ENCODE peak calls at places on chromosomes 12 and 14, in ten cellular contexts. One of them, this sample, is unnamed.

GRCh38 chr14:77139540-77140342 is 1.9 kb downstream of the ZDHHC22 start:
- DNase-seq in endothelial cell of umbilical vein: no peak
- DNase-seq in activated B cell treated with CpG ODN at 0.5 μM for 24 hours: peak; percentile 56
- DNase-seq in fibroblast of lung: no peak
- DNase-seq in nephron progenitor cell: peak; percentile 84
- DNase-seq in NB4: peak; percentile 74
- DNase-seq in cardiac fibroblast: no peak
- DNase-seq in RWPE1: peak; percentile 41
- DNase-seq in CD8-positive, alpha-beta T cell: peak; percentile 38
- DNase-seq in bronchial epithelial cell: no peak
- DNase-seq in this sample: no peak

GRCh38 chr14:21087294-21088091 is 11.0 kb downstream of the ZNF219 start:
- DNase-seq in fibroblast of lung: peak; percentile 96
- DNase-seq in bronchial epithelial cell: peak; percentile 84
- DNase-seq in RWPE1: no peak
- DNase-seq in cardiac fibroblast: peak; percentile 95
- DNase-seq in activated B cell treated with CpG ODN at 0.5 μM for 24 hours: no peak
- DNase-seq in nephron progenitor cell: no peak
- DNase-seq in endothelial cell of umbilical vein: peak; percentile 85
- DNase-seq in NB4: peak; percentile 69
- DNase-seq in CD8-positive, alpha-beta T cell: peak; percentile 75
- DNase-seq in this sample: peak; percentile 90

GRCh38 chr12:53034459-53034858 is 15.4 kb upstream of the TNS2 start:
- DNase-seq in cardiac fibroblast: no peak
- DNase-seq in RWPE1: no peak
- DNase-seq in CD8-positive, alpha-beta T cell: no peak
- DNase-seq in endothelial cell of umbilical vein: no peak
- DNase-seq in NB4: peak; percentile 62
- DNase-seq in nephron progenitor cell: no peak
- DNase-seq in bronchial epithelial cell: no peak
- DNase-seq in fibroblast of lung: no peak
- DNase-seq in activated B cell treated with CpG ODN at 0.5 μM for 24 hours: no peak
- DNase-seq in this sample: no peak

GRCh38 chr12:8773456-8773855 is 49.0 kb upstream of the A2ML1 start:
- DNase-seq in activated B cell treated with CpG ODN at 0.5 μM for 24 hours: no peak
- DNase-seq in cardiac fibroblast: no peak
- DNase-seq in nephron progenitor cell: peak; percentile 10
- DNase-seq in bronchial epithelial cell: no peak
- DNase-seq in NB4: peak; percentile 34
- DNase-seq in RWPE1: no peak
- DNase-seq in endothelial cell of umbilical vein: no peak
- DNase-seq in CD8-positive, alpha-beta T cell: no peak
- DNase-seq in fibroblast of lung: no peak
- DNase-seq in this sample: no peak

GRCh38 chr14:104133496-104133895 is 4.9 kb upstream of the KIF26A start:
- DNase-seq in fibroblast of lung: no peak
- DNase-seq in bronchial epithelial cell: no peak
- DNase-seq in activated B cell treated with CpG ODN at 0.5 μM for 24 hours: no peak
- DNase-seq in nephron progenitor cell: no peak
- DNase-seq in endothelial cell of umbilical vein: no peak
- DNase-seq in RWPE1: no peak
- DNase-seq in CD8-positive, alpha-beta T cell: no peak
- DNase-seq in cardiac fibroblast: no peak
- DNase-seq in NB4: no peak
- DNase-seq in this sample: no peak

GRCh38 chr12:19695244-19696098 is 256.2 kb downstream of the AEBP2 start:
- DNase-seq in endothelial cell of umbilical vein: peak; percentile 82
- DNase-seq in activated B cell treated with CpG ODN at 0.5 μM for 24 hours: no peak
- DNase-seq in RWPE1: no peak
- DNase-seq in bronchial epithelial cell: peak; percentile 27
- DNase-seq in nephron progenitor cell: no peak
- DNase-seq in fibroblast of lung: no peak
- DNase-seq in NB4: peak; percentile 49
- DNase-seq in CD8-positive, alpha-beta T cell: no peak
- DNase-seq in cardiac fibroblast: no peak
- DNase-seq in this sample: no peak

GRCh38 chr12:103854372-103854973 is 13.4 kb upstream of the NT5DC3 start:
- DNase-seq in nephron progenitor cell: no peak
- DNase-seq in CD8-positive, alpha-beta T cell: no peak
- DNase-seq in activated B cell treated with CpG ODN at 0.5 μM for 24 hours: no peak
- DNase-seq in cardiac fibroblast: no peak
- DNase-seq in NB4: no peak
- DNase-seq in endothelial cell of umbilical vein: no peak
- DNase-seq in fibroblast of lung: no peak
- DNase-seq in bronchial epithelial cell: no peak
- DNase-seq in RWPE1: no peak
- DNase-seq in this sample: no peak

GRCh38 chr12:96302706-96303310 is 97.4 kb downstream of the CDK17 start:
- DNase-seq in CD8-positive, alpha-beta T cell: no peak
- DNase-seq in fibroblast of lung: no peak
- DNase-seq in endothelial cell of umbilical vein: no peak
- DNase-seq in bronchial epithelial cell: no peak
- DNase-seq in cardiac fibroblast: no peak
- DNase-seq in activated B cell treated with CpG ODN at 0.5 μM for 24 hours: no peak
- DNase-seq in NB4: no peak
- DNase-seq in RWPE1: no peak
- DNase-seq in nephron progenitor cell: no peak
- DNase-seq in this sample: no peak

GRCh38 chr14:97116546-97116945 is 319.4 kb downstream of the VRK1 start:
- DNase-seq in NB4: no peak
- DNase-seq in bronchial epithelial cell: no peak
- DNase-seq in fibroblast of lung: no peak
- DNase-seq in CD8-positive, alpha-beta T cell: no peak
- DNase-seq in endothelial cell of umbilical vein: no peak
- DNase-seq in activated B cell treated with CpG ODN at 0.5 μM for 24 hours: no peak
- DNase-seq in nephron progenitor cell: no peak
- DNase-seq in RWPE1: no peak
- DNase-seq in cardiac fibroblast: no peak
- DNase-seq in this sample: no peak

GRCh38 chr14:97117693-97118092 is 320.5 kb downstream of the VRK1 start:
- DNase-seq in NB4: no peak
- DNase-seq in RWPE1: no peak
- DNase-seq in fibroblast of lung: no peak
- DNase-seq in endothelial cell of umbilical vein: no peak
- DNase-seq in cardiac fibroblast: no peak
- DNase-seq in bronchial epithelial cell: no peak
- DNase-seq in activated B cell treated with CpG ODN at 0.5 μM for 24 hours: no peak
- DNase-seq in CD8-positive, alpha-beta T cell: no peak
- DNase-seq in nephron progenitor cell: no peak
- DNase-seq in this sample: no peak

DNA sequence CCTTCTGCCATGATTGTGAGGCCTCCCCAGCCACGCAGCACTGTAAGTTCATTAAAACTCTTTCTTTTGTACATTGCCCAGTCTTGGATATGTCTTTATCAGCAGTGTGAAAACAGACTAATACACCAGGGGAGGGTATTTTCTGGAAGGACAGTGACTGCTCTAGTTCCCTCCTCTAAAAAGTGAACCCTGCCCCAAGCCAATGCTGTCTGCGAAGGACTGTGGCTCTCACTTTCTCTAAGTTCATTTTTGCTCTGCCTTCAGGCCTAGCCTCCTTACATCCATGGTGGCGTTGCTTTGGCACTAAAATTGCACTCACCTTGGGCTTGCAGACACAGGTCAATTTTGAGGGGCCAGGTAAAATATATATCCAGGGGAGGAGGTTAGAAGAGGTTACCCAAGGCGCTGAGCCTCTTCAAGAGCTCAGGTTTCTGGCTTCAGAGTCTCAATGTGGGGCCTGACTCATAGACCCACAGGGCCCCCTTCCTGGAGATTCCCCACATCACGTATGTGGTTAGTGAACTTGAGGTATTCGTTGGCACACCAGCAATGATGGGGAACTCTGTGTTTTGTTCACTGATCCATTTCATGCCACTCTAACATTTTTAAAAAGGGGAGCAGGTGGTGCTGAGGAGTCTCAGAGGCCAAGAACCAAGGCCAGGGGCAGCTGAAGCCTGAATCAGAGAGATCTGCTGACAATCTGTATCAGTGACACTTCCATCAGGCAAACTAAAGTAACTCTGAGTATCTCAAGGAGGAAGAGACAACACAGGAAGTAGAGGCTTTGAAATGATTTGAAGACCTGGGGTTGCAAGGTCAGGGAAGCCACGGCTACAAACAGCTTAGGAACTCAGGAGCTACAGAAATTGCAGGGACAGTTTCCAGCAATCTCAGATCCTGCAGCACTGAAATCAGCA is 323.3 kb downstream of the VRK1 start:
- DNase-seq in activated B cell treated with CpG ODN at 0.5 μM for 24 hours: no peak
- DNase-seq in endothelial cell of umbilical vein: no peak
- DNase-seq in RWPE1: no peak
- DNase-seq in CD8-positive, alpha-beta T cell: peak; percentile 32
- DNase-seq in cardiac fibroblast: no peak
- DNase-seq in bronchial epithelial cell: no peak
- DNase-seq in NB4: no peak
- DNase-seq in fibroblast of lung: no peak
- DNase-seq in nephron progenitor cell: no peak
- DNase-seq in this sample: no peak
- TF ChIP-seq CTCF in activated B cell treated with CpG ODN at 0.5 μM for 24 hours: no peak
- TF ChIP-seq CTCF in endothelial cell of umbilical vein: no peak
- TF ChIP-seq CTCF in RWPE1: no peak
- TF ChIP-seq CTCF in CD8-positive, alpha-beta T cell: no peak
- TF ChIP-seq CTCF in cardiac fibroblast: no peak
- TF ChIP-seq CTCF in bronchial epithelial cell: no peak
- TF ChIP-seq CTCF in NB4: no peak
- TF ChIP-seq CTCF in fibroblast of lung: no peak
- TF ChIP-seq CTCF in nephron progenitor cell: no peak
- TF ChIP-seq CTCF in this sample: no peak

DNA sequence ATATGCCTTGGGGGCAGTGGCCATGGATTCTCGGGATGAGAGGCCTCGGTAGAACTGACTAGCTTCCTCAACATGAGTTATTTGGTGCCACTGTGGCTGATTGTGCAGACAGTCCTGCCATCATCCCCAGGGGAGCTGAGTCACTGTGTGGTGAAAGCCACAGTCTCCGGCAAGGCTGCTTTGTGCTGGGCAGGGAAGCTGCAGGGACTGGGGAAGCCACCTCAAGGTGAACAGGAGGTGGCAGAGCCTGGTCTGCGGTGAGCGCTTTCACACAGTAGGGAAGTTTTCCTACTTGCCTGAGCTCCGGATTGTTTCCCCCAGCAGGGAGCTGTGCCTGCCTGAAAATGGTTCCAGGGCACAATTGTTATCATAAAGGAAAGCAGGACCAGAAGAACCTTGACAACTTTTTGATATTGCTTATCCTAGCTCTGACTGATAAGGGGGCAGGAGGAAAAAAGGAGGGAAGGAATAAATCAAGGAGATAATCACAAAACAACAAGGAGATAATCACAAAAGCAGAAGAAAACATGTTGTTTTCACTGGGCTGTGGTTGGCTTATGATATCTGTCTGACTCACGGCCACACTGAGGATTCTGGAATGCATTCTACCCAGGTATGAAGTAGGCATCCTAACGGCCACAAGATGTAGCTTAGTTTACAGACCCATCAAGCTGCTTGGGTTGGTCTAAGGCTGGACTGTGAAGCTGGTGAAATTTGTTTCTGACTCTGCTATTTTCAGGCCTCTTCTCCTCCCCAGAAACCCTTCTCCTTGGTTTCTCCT is 32.2 kb upstream of the GNG2 start:
- DNase-seq in endothelial cell of umbilical vein: no peak
- DNase-seq in cardiac fibroblast: no peak
- DNase-seq in activated B cell treated with CpG ODN at 0.5 μM for 24 hours: peak; percentile 64
- DNase-seq in CD8-positive, alpha-beta T cell: peak; percentile 69
- DNase-seq in RWPE1: peak; percentile 76
- DNase-seq in fibroblast of lung: peak; percentile 19
- DNase-seq in nephron progenitor cell: no peak
- DNase-seq in bronchial epithelial cell: peak; percentile 82
- DNase-seq in NB4: peak; percentile 97
- DNase-seq in this sample: no peak
- TF ChIP-seq CTCF in endothelial cell of umbilical vein: no peak
- TF ChIP-seq CTCF in cardiac fibroblast: no peak
- TF ChIP-seq CTCF in activated B cell treated with CpG ODN at 0.5 μM for 24 hours: no peak
- TF ChIP-seq CTCF in CD8-positive, alpha-beta T cell: no peak
- TF ChIP-seq CTCF in RWPE1: no peak
- TF ChIP-seq CTCF in fibroblast of lung: no peak
- TF ChIP-seq CTCF in nephron progenitor cell: no peak
- TF ChIP-seq CTCF in bronchial epithelial cell: no peak
- TF ChIP-seq CTCF in NB4: peak; percentile 9
- TF ChIP-seq CTCF in this sample: no peak

DNA sequence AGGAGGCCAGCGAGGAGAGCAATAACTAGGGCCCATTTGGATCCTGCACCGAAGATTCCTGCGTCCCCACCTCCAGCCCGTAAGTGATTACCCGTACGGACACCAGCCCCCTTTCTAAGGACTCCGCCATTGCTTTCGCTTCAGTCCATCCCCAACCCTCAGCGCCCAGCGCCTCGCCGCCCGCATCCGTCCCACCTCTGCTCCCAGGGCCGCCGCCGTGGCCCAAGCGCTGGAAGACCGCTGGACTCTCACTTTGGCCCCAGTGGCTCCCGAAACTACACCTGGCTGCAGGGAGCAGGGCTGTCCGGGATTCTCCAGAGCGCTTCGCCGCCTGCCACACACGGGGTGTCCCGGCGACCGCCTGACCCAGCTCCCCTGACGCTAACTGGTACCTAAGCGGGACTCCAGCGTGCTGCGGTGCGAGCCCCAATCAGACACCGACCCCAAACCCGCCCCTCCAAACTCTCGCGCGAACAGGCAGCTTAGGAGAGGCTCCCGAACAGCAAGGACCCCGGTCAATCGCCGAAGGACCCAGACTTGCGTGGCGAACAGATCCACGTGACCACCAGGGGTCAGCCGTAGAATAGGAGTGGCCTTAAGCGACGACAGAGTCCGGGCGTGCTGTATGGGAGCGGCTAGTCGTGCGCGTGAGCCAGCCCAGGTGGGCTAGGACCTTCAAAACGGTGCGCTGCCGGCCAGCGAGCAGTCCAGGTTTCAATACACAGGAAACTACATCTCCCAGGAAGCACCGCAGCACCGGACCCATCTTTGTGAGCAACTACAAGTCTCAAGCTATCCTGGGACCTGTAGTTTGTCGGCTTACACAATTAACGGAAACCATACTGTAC is at the start of gene CNPY2:
- DNase-seq in NB4: peak; percentile 99
- DNase-seq in activated B cell treated with CpG ODN at 0.5 μM for 24 hours: peak; percentile 85
- DNase-seq in fibroblast of lung: peak; percentile 97
- DNase-seq in nephron progenitor cell: peak; percentile 95
- DNase-seq in CD8-positive, alpha-beta T cell: peak; percentile 92
- DNase-seq in cardiac fibroblast: peak; percentile 98
- DNase-seq in RWPE1: peak; percentile 95
- DNase-seq in bronchial epithelial cell: peak; percentile 97
- DNase-seq in endothelial cell of umbilical vein: peak; percentile 98
- DNase-seq in this sample: peak; percentile 88
- TF ChIP-seq CTCF in NB4: no peak
- TF ChIP-seq CTCF in activated B cell treated with CpG ODN at 0.5 μM for 24 hours: no peak
- TF ChIP-seq CTCF in fibroblast of lung: no peak
- TF ChIP-seq CTCF in nephron progenitor cell: no peak
- TF ChIP-seq CTCF in CD8-positive, alpha-beta T cell: no peak
- TF ChIP-seq CTCF in cardiac fibroblast: peak; percentile 8
- TF ChIP-seq CTCF in RWPE1: no peak
- TF ChIP-seq CTCF in bronchial epithelial cell: no peak
- TF ChIP-seq CTCF in endothelial cell of umbilical vein: no peak
- TF ChIP-seq CTCF in this sample: no peak

GRCh38 chr14:74218462-74218861 is 20.8 kb upstream of the VSX2 start:
- DNase-seq in CD8-positive, alpha-beta T cell: no peak
- DNase-seq in bronchial epithelial cell: no peak
- DNase-seq in endothelial cell of umbilical vein: no peak
- DNase-seq in cardiac fibroblast: no peak
- DNase-seq in activated B cell treated with CpG ODN at 0.5 μM for 24 hours: no peak
- DNase-seq in fibroblast of lung: no peak
- DNase-seq in nephron progenitor cell: no peak
- DNase-seq in RWPE1: no peak
- DNase-seq in NB4: no peak
- DNase-seq in this sample: no peak

GRCh38 chr14:74219277-74219676 is 20.0 kb upstream of the VSX2 start:
- DNase-seq in activated B cell treated with CpG ODN at 0.5 μM for 24 hours: no peak
- DNase-seq in RWPE1: no peak
- DNase-seq in CD8-positive, alpha-beta T cell: no peak
- DNase-seq in bronchial epithelial cell: no peak
- DNase-seq in endothelial cell of umbilical vein: no peak
- DNase-seq in NB4: no peak
- DNase-seq in nephron progenitor cell: no peak
- DNase-seq in fibroblast of lung: no peak
- DNase-seq in cardiac fibroblast: no peak
- DNase-seq in this sample: no peak

GRCh38 chr14:74216671-74217070 is 22.6 kb upstream of the VSX2 start:
- DNase-seq in NB4: no peak
- DNase-seq in activated B cell treated with CpG ODN at 0.5 μM for 24 hours: no peak
- DNase-seq in bronchial epithelial cell: no peak
- DNase-seq in endothelial cell of umbilical vein: no peak
- DNase-seq in cardiac fibroblast: no peak
- DNase-seq in CD8-positive, alpha-beta T cell: no peak
- DNase-seq in RWPE1: no peak
- DNase-seq in nephron progenitor cell: no peak
- DNase-seq in fibroblast of lung: no peak
- DNase-seq in this sample: no peak

GRCh38 chr14:74219806-74220205 is 19.4 kb upstream of the VSX2 start:
- DNase-seq in RWPE1: no peak
- DNase-seq in NB4: no peak
- DNase-seq in CD8-positive, alpha-beta T cell: no peak
- DNase-seq in endothelial cell of umbilical vein: no peak
- DNase-seq in activated B cell treated with CpG ODN at 0.5 μM for 24 hours: no peak
- DNase-seq in nephron progenitor cell: no peak
- DNase-seq in fibroblast of lung: no peak
- DNase-seq in bronchial epithelial cell: no peak
- DNase-seq in cardiac fibroblast: no peak
- DNase-seq in this sample: no peak

DNA sequence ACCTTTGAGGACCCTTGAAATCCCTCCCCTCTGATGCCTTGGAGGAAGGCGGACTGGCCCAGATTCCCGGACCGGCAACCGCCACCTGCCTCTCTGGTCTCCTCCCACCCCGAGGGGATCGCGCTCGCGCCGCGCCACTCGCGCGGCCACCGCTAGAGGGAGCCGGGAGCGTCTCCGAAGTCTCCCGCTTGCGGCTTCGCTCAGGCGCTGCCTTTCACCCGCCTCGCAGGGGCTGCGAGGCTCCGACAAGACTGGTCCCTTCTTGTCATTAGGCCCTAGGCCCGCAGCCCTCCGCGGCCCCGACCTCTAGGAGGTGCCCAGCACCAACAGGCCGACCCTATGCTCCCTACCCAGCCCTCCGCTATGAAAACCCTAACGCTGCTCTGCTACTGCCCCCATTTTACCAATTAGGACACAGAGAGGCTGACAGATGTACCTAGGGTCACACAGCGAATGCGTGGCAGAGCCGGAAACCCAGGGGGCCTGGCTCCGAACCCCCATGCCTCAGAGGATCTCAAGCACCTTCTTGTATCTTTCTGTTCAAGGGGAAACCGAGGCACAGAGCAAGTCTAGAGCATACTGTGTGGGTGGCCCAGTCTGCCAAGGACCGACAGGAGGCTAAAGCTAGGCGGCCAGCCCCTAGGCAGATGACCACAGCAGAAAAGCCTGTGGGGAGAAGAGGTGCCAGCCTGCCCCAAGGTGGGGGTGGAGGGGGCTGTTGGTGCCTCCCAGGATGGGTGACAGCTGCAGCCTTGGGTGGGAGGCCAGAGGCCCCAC is 21.4 kb upstream of the VSX2 start:
- DNase-seq in cardiac fibroblast: peak; percentile 69
- DNase-seq in NB4: peak; percentile 76
- DNase-seq in endothelial cell of umbilical vein: peak; percentile 65
- DNase-seq in fibroblast of lung: peak; percentile 51
- DNase-seq in bronchial epithelial cell: peak; percentile 31
- DNase-seq in nephron progenitor cell: peak; percentile 93
- DNase-seq in RWPE1: peak; percentile 86
- DNase-seq in activated B cell treated with CpG ODN at 0.5 μM for 24 hours: peak; percentile 71
- DNase-seq in CD8-positive, alpha-beta T cell: peak; percentile 78
- DNase-seq in this sample: peak; percentile 7
- TF ChIP-seq CTCF in cardiac fibroblast: peak; percentile 93
- TF ChIP-seq CTCF in NB4: peak; percentile 89
- TF ChIP-seq CTCF in endothelial cell of umbilical vein: peak; percentile 95
- TF ChIP-seq CTCF in fibroblast of lung: peak; percentile 92
- TF ChIP-seq CTCF in bronchial epithelial cell: peak; percentile 100
- TF ChIP-seq CTCF in nephron progenitor cell: peak; percentile 87
- TF ChIP-seq CTCF in RWPE1: peak; percentile 96
- TF ChIP-seq CTCF in activated B cell treated with CpG ODN at 0.5 μM for 24 hours: peak; percentile 46
- TF ChIP-seq CTCF in CD8-positive, alpha-beta T cell: peak; percentile 76
- TF ChIP-seq CTCF in this sample: peak; percentile 95